ENCODE peak calls at places on chromosomes 13 and 19, in eight cellular contexts. F, B, Q, O, N, A, H and P are unnamed samples.
A peak's percentile ranks its signal among the peaks of the same experiment; 100 is the strongest.

GRCh38 chr13:95480131-95480545 is 72.4 kb upstream of the CLDN10 start:
- DNase-seq in F (peak; percentile 58), B (no peak), Q (no peak), O (no peak), N (no peak), A (peak; percentile 57), H (no peak), P (peak; percentile 16)

GRCh38 chr13:112686987-112687386 is 2.9 kb upstream of the ATP11A start:
- DNase-seq in F (no peak), B (no peak), Q (no peak), O (no peak), N (no peak), A (no peak), H (no peak), P (no peak)

GRCh38 chr13:29594710-29595379 is 643 bp downstream of the SLC7A1 start:
- DNase-seq in F (peak; percentile 75), B (peak; percentile 78), Q (no peak), O (peak; percentile 33), N (peak; percentile 35), A (peak; percentile 66), H (peak; percentile 34), P (peak; percentile 65)

GRCh38 chr19:40571831-40572495 is 4.7 kb upstream of the SHKBP1 start:
- DNase-seq in F (no peak), B (peak; percentile 47), Q (no peak), O (no peak), N (no peak), A (no peak), H (no peak), P (no peak)

GRCh38 chr13:90867336-90867683 is 480.2 kb upstream of the MIR17HG start:
- DNase-seq in F (peak; percentile 63), B (no peak), Q (peak; percentile 74), O (no peak), N (peak; percentile 3), A (peak; percentile 74), H (no peak), P (peak; percentile 82)

GRCh38 chr13:110593430-110594130 is 21.8 kb upstream of the NAXD start:
- DNase-seq in F (no peak), B (no peak), Q (peak; percentile 32), O (no peak), N (no peak), A (peak; percentile 62), H (no peak), P (peak; percentile 80)

GRCh38 chr13:48160879-48161278 is 66.0 kb upstream of the MED4 start:
- DNase-seq in F (peak; percentile 67), B (no peak), Q (peak; percentile 76), O (no peak), N (no peak), A (no peak), H (no peak), P (peak; percentile 39)

GRCh38 chr13:104327217-104327616 is 1261.0 kb upstream of the SLC10A2 start:
- DNase-seq in F (no peak), B (no peak), Q (peak; percentile 40), O (no peak), N (no peak), A (no peak), H (no peak), P (no peak)

GRCh38 chr13:82833928-82834327 is 1048.3 kb downstream of the SLITRK1 start:
- DNase-seq in F (no peak), B (no peak), Q (peak; percentile 16), O (no peak), N (no peak), A (no peak), H (no peak), P (no peak)

GRCh38 chr19:335072-335471 is 9.5 kb downstream of the MIER2 start:
- DNase-seq in F (no peak), B (no peak), Q (no peak), O (no peak), N (no peak), A (no peak), H (no peak), P (no peak)

GRCh38 chr13:27712421-27712820 is 79.9 kb upstream of the GSX1 start:
- DNase-seq in F (peak; percentile 40), B (no peak), Q (no peak), O (no peak), N (no peak), A (peak; percentile 64), H (no peak), P (peak; percentile 30)

GRCh38 chr19:31145909-31146453 is 203.3 kb downstream of the TSHZ3 start:
- DNase-seq in F (no peak), B (no peak), Q (no peak), O (no peak), N (no peak), A (no peak), H (no peak), P (no peak)

GRCh38 chr13:113565526-113566226 is 18.9 kb upstream of the TFDP1 start:
- DNase-seq in F (no peak), B (peak; percentile 30), Q (no peak), O (no peak), N (no peak), A (no peak), H (no peak), P (no peak)

GRCh38 chr19:54172764-54173699 is at the start of gene TMC4:
- DNase-seq in F (no peak), B (no peak), Q (peak; percentile 82), O (no peak), N (no peak), A (peak; percentile 94), H (no peak), P (peak; percentile 63)

GRCh38 chr19:18171605-18172327 is 1.8 kb upstream of the IFI30 start:
- DNase-seq in F (no peak), B (no peak), Q (no peak), O (no peak), N (no peak), A (no peak), H (no peak), P (no peak)

GRCh38 chr13:46676378-46676725 is 120.6 kb downstream of the ESD start:
- DNase-seq in F (no peak), B (no peak), Q (no peak), O (no peak), N (no peak), A (no peak), H (no peak), P (no peak)

GRCh38 chr13:113120300-113121182 is 2.1 kb upstream of the F10 start:
- DNase-seq in F (peak; percentile 12), B (peak; percentile 43), Q (no peak), O (no peak), N (no peak), A (peak; percentile 0), H (no peak), P (no peak)

GRCh38 chr19:7596191-7596937 is 701 bp downstream of the CAMSAP3 start:
- DNase-seq in F (no peak), B (no peak), Q (no peak), O (no peak), N (no peak), A (no peak), H (no peak), P (no peak)

DNA sequence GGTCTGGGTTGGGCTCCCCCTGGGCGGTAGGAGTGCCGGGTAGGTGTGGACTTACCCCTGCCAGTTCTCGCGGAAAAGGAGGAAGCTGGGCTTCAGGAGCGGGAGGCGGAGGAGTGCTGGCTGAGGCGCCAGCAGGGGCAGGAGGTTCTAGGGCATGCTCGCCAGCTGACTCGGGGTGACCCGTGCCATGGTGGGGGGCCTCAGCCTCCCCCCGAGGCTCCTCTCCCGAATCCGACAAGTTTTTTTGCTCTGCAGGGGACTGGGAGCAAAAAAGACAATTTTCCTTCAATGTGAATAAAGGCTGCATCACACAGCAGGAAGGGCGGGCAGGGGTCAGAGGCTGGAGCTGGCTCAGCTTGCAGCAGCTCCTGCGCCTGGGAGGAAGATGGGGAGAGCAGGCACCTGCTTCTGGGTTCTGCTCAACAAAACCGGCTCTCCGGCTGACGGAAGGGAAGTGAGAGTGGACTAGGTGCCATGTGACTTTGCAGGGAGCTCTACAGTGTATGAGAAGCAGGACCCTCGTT is 26.5 kb downstream of the RANBP3 start:
- DNase-seq in F (no peak), B (no peak), Q (no peak), O (no peak), N (no peak), A (no peak), H (no peak), P (no peak)
- H3K4me1 ChIP-seq in F (peaks cover 39% of the 10 kb centered on the region), B (peaks cover 91% of the 10 kb centered on the region), Q (no peaks in the 10 kb centered on the region), O (peaks cover 18% of the 10 kb centered on the region), N (peaks cover 94% of the 10 kb centered on the region), A (peaks cover 57% of the 10 kb centered on the region), H (peaks cover 83% of the 10 kb centered on the region), P (peaks cover 62% of the 10 kb centered on the region)

DNA sequence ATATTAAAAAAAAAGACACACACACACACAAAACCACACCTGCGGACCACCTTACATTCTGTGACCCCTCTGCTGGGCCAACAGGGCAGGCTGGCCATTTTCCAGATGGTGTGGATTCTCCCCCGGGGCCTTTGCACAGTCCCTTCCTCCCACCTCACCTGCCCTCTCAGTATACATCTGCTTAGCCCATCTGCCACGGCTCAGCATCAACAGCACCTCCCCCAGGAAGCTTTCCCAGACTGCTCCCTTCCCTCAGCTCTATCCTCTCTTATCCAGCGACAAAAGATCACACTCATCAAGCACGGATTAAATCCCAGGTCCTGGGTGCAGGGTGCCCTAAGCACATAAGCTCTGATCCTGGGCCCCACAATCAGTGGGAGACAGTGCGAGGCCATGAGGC is 4.5 kb downstream of the ZNF787 start:
- DNase-seq in F (no peak), B (no peak), Q (no peak), O (no peak), N (no peak), A (no peak), H (no peak), P (no peak)
- H3K4me1 ChIP-seq in F (peaks cover 32% of the 10 kb centered on the region), B (peaks cover 21% of the 10 kb centered on the region), Q (no peaks in the 10 kb centered on the region), O (peaks cover 13% of the 10 kb centered on the region), N (peaks cover 38% of the 10 kb centered on the region), A (peaks cover 76% of the 10 kb centered on the region), H (peaks cover 20% of the 10 kb centered on the region), P (peaks cover 20% of the 10 kb centered on the region)

GRCh38 chr13:40452038-40452666 is 214.3 kb downstream of the FOXO1 start:
- DNase-seq in F (no peak), B (no peak), Q (no peak), O (no peak), N (no peak), A (no peak), H (no peak), P (no peak)
- H3K4me1 ChIP-seq in F (peaks cover 20% of the 10 kb centered on the region), B (no peaks in the 10 kb centered on the region), Q (peaks cover 22% of the 10 kb centered on the region), O (no peaks in the 10 kb centered on the region), N (peaks cover 26% of the 10 kb centered on the region), A (peaks cover 19% of the 10 kb centered on the region), H (no peaks in the 10 kb centered on the region), P (no peaks in the 10 kb centered on the region)

GRCh38 chr13:33279414-33279813 is 6.1 kb downstream of the STARD13 start:
- DNase-seq in F (no peak), B (no peak), Q (no peak), O (no peak), N (no peak), A (no peak), H (no peak), P (no peak)

GRCh38 chr13:33277946-33278345 is 7.6 kb downstream of the STARD13 start:
- DNase-seq in F (peak; percentile 41), B (no peak), Q (no peak), O (no peak), N (no peak), A (peak; percentile 43), H (no peak), P (no peak)

GRCh38 chr13:33279898-33280549 is 5.5 kb downstream of the STARD13 start:
- DNase-seq in F (peak; percentile 31), B (no peak), Q (peak; percentile 98), O (no peak), N (no peak), A (no peak), H (no peak), P (no peak)

GRCh38 chr13:33277351-33277750 is 8.2 kb downstream of the STARD13 start:
- DNase-seq in F (no peak), B (no peak), Q (no peak), O (no peak), N (no peak), A (no peak), H (no peak), P (no peak)

GRCh38 chr13:33278923-33279322 is 6.6 kb downstream of the STARD13 start:
- DNase-seq in F (no peak), B (no peak), Q (no peak), O (no peak), N (no peak), A (no peak), H (no peak), P (no peak)
- H3K4me1 ChIP-seq in F (peaks cover 31% of the 10 kb centered on the region), B (no peaks in the 10 kb centered on the region), Q (peaks cover 66% of the 10 kb centered on the region), O (peaks cover 10% of the 10 kb centered on the region), N (peaks cover 92% of the 10 kb centered on the region), A (peaks cover 84% of the 10 kb centered on the region), H (no peaks in the 10 kb centered on the region), P (peaks cover 82% of the 10 kb centered on the region)